ENCODE peak calls at places on chromosome 9, in eight cellular contexts. N is lower leg skin, Y is fibroblast of lung, U is foreskin fibroblast, I is GM20000, B is cardiac fibroblast, A is lower lobe of right lung, C is ovary. G is an unnamed sample.

GRCh38 chr9:135963338-135963737 is 2.2 kb upstream of the UBAC1 start:
- DNase-seq in N (no peak), Y (no peak), U (no peak), I (no peak), B (no peak), A (no peak), C (no peak), G (no peak)

GRCh38 chr9:136881691-136882108 is 4.6 kb upstream of the TRAF2 start:
- DNase-seq in N (no peak), Y (peak; percentile 28), U (peak; percentile 56), I (peak; percentile 68), B (no peak), A (no peak), C (no peak), G (peak; percentile 44)

GRCh38 chr9:134375011-134375390 is 48.7 kb downstream of the RXRA start:
- DNase-seq in N (no peak), Y (peak; percentile 28), U (peak; percentile 62), I (no peak), B (no peak), A (peak; percentile 75), C (peak; percentile 73), G (peak; percentile 28)

GRCh38 chr9:98523231-98523901 is 185.4 kb downstream of the GABBR2 start:
- DNase-seq in N (no peak), Y (peak; percentile 45), U (peak; percentile 28), I (no peak), B (peak; percentile 75), A (no peak), C (no peak), G (peak; percentile 77)

GRCh38 chr9:33185406-33185805 is 18.3 kb upstream of the B4GALT1 start:
- DNase-seq in N (no peak), Y (no peak), U (no peak), I (no peak), B (no peak), A (no peak), C (no peak), G (no peak)

GRCh38 chr9:126703330-126704156 is 89.8 kb downstream of the LMX1B start:
- DNase-seq in N (peak; percentile 63), Y (no peak), U (no peak), I (peak; percentile 14), B (no peak), A (peak; percentile 11), C (no peak), G (no peak)

GRCh38 chr9:111925784-111926183 is 29.2 kb downstream of the UGCG start:
- DNase-seq in N (no peak), Y (no peak), U (peak; percentile 30), I (no peak), B (no peak), A (no peak), C (no peak), G (no peak)

GRCh38 chr9:27529316-27530278 is at the start of gene MOB3B:
- DNase-seq in N (peak; percentile 97), Y (peak; percentile 58), U (peak; percentile 88), I (peak; percentile 86), B (peak; percentile 63), A (peak; percentile 87), C (peak; percentile 90), G (peak; percentile 66)

GRCh38 chr9:3455088-3455487 is 70.7 kb downstream of the RFX3 start:
- DNase-seq in N (no peak), Y (no peak), U (no peak), I (no peak), B (peak; percentile 17), A (no peak), C (no peak), G (no peak)

GRCh38 chr9:133598978-133599377 is 10.2 kb downstream of the FAM163B start:
- DNase-seq in N (no peak), Y (no peak), U (no peak), I (no peak), B (no peak), A (no peak), C (no peak), G (no peak)

GRCh38 chr9:4289411-4290380 is 10.2 kb downstream of the GLIS3 start:
- DNase-seq in N (no peak), Y (peak; percentile 34), U (no peak), I (no peak), B (peak; percentile 14), A (no peak), C (no peak), G (no peak)

GRCh38 chr9:133948138-133948537 is 44.0 kb downstream of the VAV2 start:
- DNase-seq in N (no peak), Y (no peak), U (no peak), I (no peak), B (no peak), A (peak; percentile 48), C (no peak), G (no peak)

GRCh38 chr9:91948423-91949292 is 1.4 kb downstream of the ROR2 start:
- DNase-seq in N (peak; percentile 89), Y (peak; percentile 50), U (peak; percentile 67), I (peak; percentile 54), B (no peak), A (peak; percentile 50), C (peak; percentile 76), G (peak; percentile 67)

GRCh38 chr9:73183917-73184861 is 32.5 kb downstream of the ANXA1 start:
- DNase-seq in N (no peak), Y (peak; percentile 77), U (peak; percentile 62), I (peak; percentile 13), B (peak; percentile 75), A (no peak), C (no peak), G (peak; percentile 77)

GRCh38 chr9:124659099-124659659 is 111.9 kb downstream of the NR6A1 start:
- DNase-seq in N (peak; percentile 92), Y (peak; percentile 88), U (peak; percentile 96), I (peak; percentile 62), B (peak; percentile 98), A (peak; percentile 83), C (peak; percentile 49), G (peak; percentile 95)

GRCh38 chr9:77710276-77710675 is 62.2 kb upstream of the GNA14 start:
- DNase-seq in N (no peak), Y (no peak), U (no peak), I (no peak), B (peak; percentile 57), A (no peak), C (no peak), G (no peak)

GRCh38 chr9:112037281-112038016 is 137.6 kb downstream of the SUSD1 start:
- DNase-seq in N (no peak), Y (peak; percentile 53), U (peak; percentile 68), I (no peak), B (peak; percentile 73), A (no peak), C (no peak), G (peak; percentile 55)

GRCh38 chr9:110143969-110144545 is 63.9 kb downstream of the C9orf152 start:
- DNase-seq in N (no peak), Y (no peak), U (peak; percentile 36), I (peak; percentile 30), B (no peak), A (no peak), C (no peak), G (no peak)

GRCh38 chr9:13569706-13570423 is 290.4 kb upstream of the MPDZ start:
- DNase-seq in N (no peak), Y (peak; percentile 74), U (peak; percentile 32), I (no peak), B (peak; percentile 50), A (no peak), C (no peak), G (peak; percentile 94)

DNA sequence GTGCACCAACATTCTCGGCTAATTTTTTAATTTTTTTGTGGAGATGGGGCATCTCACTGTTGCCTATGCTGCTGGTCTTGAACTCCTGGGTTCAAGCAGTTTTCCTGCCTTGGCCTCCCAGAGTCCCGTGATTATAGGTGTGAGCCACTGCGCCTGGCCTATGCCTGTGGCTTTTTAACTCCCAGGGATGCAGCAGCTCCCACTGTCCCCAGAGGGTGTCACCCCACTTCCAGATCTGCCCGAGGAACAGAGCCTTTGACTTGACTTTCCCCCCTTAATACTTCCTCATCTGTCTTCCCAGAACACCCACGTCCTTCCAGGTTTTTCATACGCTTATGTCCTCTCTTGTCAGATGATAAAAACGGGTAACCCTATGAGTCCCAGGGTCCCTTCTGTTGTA is 7.6 kb upstream of the PRRC2B start:
- DNase-seq in N (no peak), Y (no peak), U (peak; percentile 32), I (no peak), B (no peak), A (no peak), C (no peak), G (no peak)
- TF ChIP-seq CTCF in N (no peak), Y (peak; percentile 15), U (peak; percentile 9), I (no peak), B (no peak), A (peak; percentile 13), C (no peak), G (no peak)

GRCh38 chr9:95504053-95504963 is 12.5 kb downstream of the PTCH1 start:
- DNase-seq in N (no peak), Y (peak; percentile 72), U (peak; percentile 80), I (no peak), B (peak; percentile 74), A (no peak), C (peak; percentile 32), G (peak; percentile 58)
- TF ChIP-seq CTCF in N (no peak), Y (peak; percentile 18), U (no peak), I (no peak), B (no peak), A (no peak), C (no peak), G (no peak)

GRCh38 chr9:19768798-19769197 is 20.0 kb downstream of the SLC24A2 start:
- DNase-seq in N (no peak), Y (no peak), U (no peak), I (no peak), B (no peak), A (no peak), C (no peak), G (no peak)

DNA sequence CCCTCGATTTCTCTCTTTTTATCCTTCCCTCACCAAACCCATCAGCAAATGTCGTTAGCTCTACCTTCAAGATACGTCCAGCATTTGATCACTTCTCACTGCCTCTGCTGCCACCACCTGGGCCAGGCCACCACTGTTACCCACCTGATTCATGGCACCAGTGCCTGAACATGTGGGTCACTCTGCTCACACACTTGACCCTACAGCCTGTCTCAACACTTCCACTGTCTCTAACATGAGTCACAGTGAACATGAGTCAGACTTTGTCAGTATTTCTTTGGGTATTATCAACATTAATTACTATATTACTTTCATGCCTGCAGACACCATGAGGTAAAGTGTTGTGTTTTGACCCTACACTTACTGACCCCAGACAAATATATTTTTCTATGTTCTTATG is 19.6 kb downstream of the SLC24A2 start:
- DNase-seq in N (no peak), Y (no peak), U (peak; percentile 2), I (no peak), B (no peak), A (no peak), C (no peak), G (no peak)
- TF ChIP-seq CTCF in N (no peak), Y (no peak), U (no peak), I (no peak), B (no peak), A (no peak), C (no peak), G (no peak)

DNA sequence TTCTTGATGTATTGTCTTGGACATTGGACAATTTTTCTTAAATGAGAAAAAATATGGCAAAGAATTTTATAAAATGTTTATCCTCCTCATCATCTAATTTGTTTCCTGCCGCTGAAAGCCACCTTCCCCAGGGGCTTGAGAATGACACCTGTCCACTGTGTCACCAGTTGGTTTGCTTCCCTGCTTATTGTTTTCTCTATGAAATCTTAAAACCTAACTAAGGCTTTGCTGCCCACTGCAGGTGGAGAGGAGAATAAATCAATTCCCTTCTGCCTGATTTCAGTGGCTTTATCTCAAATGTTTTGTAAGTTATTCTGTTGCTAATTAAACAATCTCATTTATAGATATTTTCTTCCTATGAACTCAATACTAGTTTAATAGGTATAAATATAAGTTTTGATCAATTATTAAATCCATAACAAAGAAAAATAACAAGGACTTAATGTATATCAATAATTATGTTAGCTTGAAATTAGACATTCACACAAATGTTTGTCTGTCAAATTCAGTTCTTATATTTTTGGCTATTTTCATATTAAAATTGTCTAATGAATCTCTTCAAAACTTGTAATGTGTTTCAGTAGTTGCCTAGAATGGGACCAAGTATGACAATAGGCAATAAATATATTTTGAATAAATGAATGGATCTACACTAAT is 822.5 kb downstream of the PTPRD start:
- DNase-seq in N (no peak), Y (peak; percentile 33), U (peak; percentile 42), I (peak; percentile 20), B (peak; percentile 18), A (no peak), C (no peak), G (peak; percentile 17)
- TF ChIP-seq CTCF in N (no peak), Y (peak; percentile 66), U (peak; percentile 23), I (peak; percentile 41), B (peak; percentile 47), A (peak; percentile 59), C (peak; percentile 22), G (peak; percentile 41)